ENCODE peak calls at places on chromosomes 12 and 14, in six cellular contexts. One of them, this sample, is unnamed.

GRCh38 chr14:95063391-95063790 is 93.9 kb downstream of the DICER1 start:
- DNase-seq in neural crest cell: no peak
- DNase-seq in AG08395: no peak
- DNase-seq in psoas muscle: no peak
- DNase-seq in SK-MEL-5: no peak
- DNase-seq in RPMI7951: no peak
- DNase-seq in this sample: no peak

GRCh38 chr12:480831-481230 is 21.1 kb downstream of the B4GALNT3 start:
- DNase-seq in RPMI7951: peak; percentile 90
- DNase-seq in neural crest cell: no peak
- DNase-seq in SK-MEL-5: no peak
- DNase-seq in AG08395: no peak
- DNase-seq in psoas muscle: peak; percentile 36
- DNase-seq in this sample: no peak

GRCh38 chr12:46530373-46531056 is 157.9 kb upstream of the SLC38A2 start:
- DNase-seq in psoas muscle: no peak
- DNase-seq in neural crest cell: no peak
- DNase-seq in AG08395: no peak
- DNase-seq in SK-MEL-5: no peak
- DNase-seq in RPMI7951: no peak
- DNase-seq in this sample: no peak

GRCh38 chr12:22467190-22467589 is 77.2 kb downstream of the C2CD5 start:
- DNase-seq in RPMI7951: peak; percentile 67
- DNase-seq in SK-MEL-5: no peak
- DNase-seq in neural crest cell: no peak
- DNase-seq in psoas muscle: no peak
- DNase-seq in AG08395: no peak
- DNase-seq in this sample: no peak

GRCh38 chr12:80714846-80715245 is 1.9 kb upstream of the MYF5 start:
- DNase-seq in AG08395: no peak
- DNase-seq in psoas muscle: no peak
- DNase-seq in RPMI7951: no peak
- DNase-seq in neural crest cell: no peak
- DNase-seq in SK-MEL-5: no peak
- DNase-seq in this sample: no peak

GRCh38 chr14:49971156-49972141 is 78.6 kb downstream of the ARF6 start:
- DNase-seq in psoas muscle: no peak
- DNase-seq in AG08395: no peak
- DNase-seq in RPMI7951: peak; percentile 9
- DNase-seq in neural crest cell: no peak
- DNase-seq in SK-MEL-5: no peak
- DNase-seq in this sample: no peak

GRCh38 chr12:89731614-89732013 is 23.0 kb upstream of the ATP2B1 start:
- DNase-seq in psoas muscle: no peak
- DNase-seq in neural crest cell: no peak
- DNase-seq in RPMI7951: peak; percentile 58
- DNase-seq in SK-MEL-5: no peak
- DNase-seq in AG08395: peak; percentile 71
- DNase-seq in this sample: no peak

GRCh38 chr14:105853907-105854599 is 327.7 kb downstream of the TMEM121 start:
- DNase-seq in psoas muscle: no peak
- DNase-seq in neural crest cell: no peak
- DNase-seq in SK-MEL-5: no peak
- DNase-seq in RPMI7951: no peak
- DNase-seq in AG08395: no peak
- DNase-seq in this sample: no peak

GRCh38 chr14:93986972-93987371 is 10.1 kb upstream of the CCDC197 start:
- DNase-seq in SK-MEL-5: no peak
- DNase-seq in psoas muscle: peak; percentile 78
- DNase-seq in AG08395: no peak
- DNase-seq in RPMI7951: no peak
- DNase-seq in neural crest cell: no peak
- DNase-seq in this sample: no peak

GRCh38 chr12:28132398-28132797 is 57.9 kb upstream of the CCDC91 start:
- DNase-seq in AG08395: no peak
- DNase-seq in neural crest cell: no peak
- DNase-seq in psoas muscle: no peak
- DNase-seq in SK-MEL-5: no peak
- DNase-seq in RPMI7951: no peak
- DNase-seq in this sample: no peak

GRCh38 chr14:59282366-59282765 is 93.9 kb downstream of the DAAM1 start:
- DNase-seq in AG08395: peak; percentile 29
- DNase-seq in psoas muscle: no peak
- DNase-seq in SK-MEL-5: no peak
- DNase-seq in RPMI7951: peak; percentile 68
- DNase-seq in neural crest cell: no peak
- DNase-seq in this sample: no peak

GRCh38 chr12:52156757-52157565 is 34.9 kb downstream of the KRT80 start:
- DNase-seq in RPMI7951: peak; percentile 27
- DNase-seq in AG08395: peak; percentile 73
- DNase-seq in neural crest cell: peak; percentile 87
- DNase-seq in SK-MEL-5: peak; percentile 77
- DNase-seq in psoas muscle: peak; percentile 74
- DNase-seq in this sample: peak; percentile 70

GRCh38 chr12:122097641-122098364 is 19.2 kb downstream of the MLXIP start:
- DNase-seq in neural crest cell: no peak
- DNase-seq in RPMI7951: no peak
- DNase-seq in AG08395: no peak
- DNase-seq in psoas muscle: no peak
- DNase-seq in SK-MEL-5: no peak
- DNase-seq in this sample: peak; percentile 85

GRCh38 chr12:110067531-110067930 is 19.2 kb upstream of the C12orf76 start:
- DNase-seq in SK-MEL-5: no peak
- DNase-seq in RPMI7951: no peak
- DNase-seq in neural crest cell: no peak
- DNase-seq in psoas muscle: no peak
- DNase-seq in AG08395: no peak
- DNase-seq in this sample: no peak

GRCh38 chr12:50961708-50962107 is 9.4 kb downstream of the HIGD1C start:
- DNase-seq in AG08395: no peak
- DNase-seq in psoas muscle: no peak
- DNase-seq in RPMI7951: no peak
- DNase-seq in neural crest cell: no peak
- DNase-seq in SK-MEL-5: no peak
- DNase-seq in this sample: no peak

GRCh38 chr12:19752712-19753111 is 313.4 kb downstream of the AEBP2 start:
- DNase-seq in neural crest cell: no peak
- DNase-seq in RPMI7951: no peak
- DNase-seq in AG08395: no peak
- DNase-seq in psoas muscle: no peak
- DNase-seq in SK-MEL-5: no peak
- DNase-seq in this sample: no peak

GRCh38 chr12:65605019-65605418 is 219.3 kb upstream of the HMGA2 start:
- DNase-seq in AG08395: no peak
- DNase-seq in SK-MEL-5: no peak
- DNase-seq in psoas muscle: no peak
- DNase-seq in RPMI7951: no peak
- DNase-seq in neural crest cell: no peak
- DNase-seq in this sample: no peak

GRCh38 chr14:104794641-104795467 is 694 bp downstream of the AKT1 start:
- DNase-seq in psoas muscle: no peak
- DNase-seq in SK-MEL-5: no peak
- DNase-seq in neural crest cell: no peak
- DNase-seq in AG08395: peak; percentile 49
- DNase-seq in RPMI7951: peak; percentile 27
- DNase-seq in this sample: no peak

This sample was measured in NCI-H510A treated with DMSO at 0.1 percent for 48 hours.